ENCODE peak calls at places on chromosomes 12 and 14, in eight cellular contexts. W is stimulated activated CD4-positive, alpha-beta T cell treated with anti-CD3 and anti-CD28 coated beads, Interleukin-12 subunit alpha, Interleukin-12 subunit beta, amount 100 ng/mL, for 48 hours; S is HL-60; A is iris pigment epithelial cell; N is caudate nucleus; X is WERI-Rb-1; F is non-pigmented ciliary epithelial cell; R is activated CD8-positive, alpha-beta T cell treated with anti-CD3 and anti-CD28 coated beads, Interleukin-2, amount 10 ng/mL, durations not matched to agents 7 days and 5 days. O is an unnamed sample.

GRCh38 chr12:112116232-112117060 is 7.9 kb upstream of the NAA25 start:
- DNase-seq in R (peak), F (no peak), X (peak), S (peak), N (peak), W (no peak), A (peak), O (no peak)

GRCh38 chr12:121536929-121537813 is 43.7 kb downstream of the KDM2B start:
- DNase-seq in A (peak), N (peak), S (peak), W (peak), X (peak), R (peak), F (no peak), O (peak)

GRCh38 chr12:6114476-6114870 is 10.0 kb downstream of the VWF start:
- DNase-seq in F (no peak), W (no peak), X (no peak), N (no peak), R (no peak), S (no peak), A (no peak), O (no peak)

GRCh38 chr12:4174417-4174816 is 99.1 kb upstream of the CCND2 start:
- DNase-seq in F (no peak), N (no peak), X (no peak), A (no peak), S (peak), R (peak), W (no peak), O (no peak)

GRCh38 chr12:1920971-1921370 is 2.5 kb upstream of the CACNA2D4 start:
- DNase-seq in F (no peak), N (no peak), X (no peak), W (no peak), S (peak), R (peak), A (no peak), O (no peak)

GRCh38 chr14:103867523-103867953 is 20.2 kb upstream of the PPP1R13B start:
- DNase-seq in S (no peak), R (no peak), A (no peak), N (no peak), F (no peak), X (no peak), W (no peak), O (no peak)

GRCh38 chr12:54641554-54641953 is 6.6 kb downstream of the DCD start:
- DNase-seq in F (no peak), S (no peak), W (no peak), A (no peak), R (no peak), N (no peak), X (no peak), O (no peak)

GRCh38 chr12:1630827-1631591 is 2.0 kb downstream of the WNT5B start:
- DNase-seq in F (no peak), R (no peak), X (no peak), S (no peak), A (peak), W (no peak), N (no peak), O (no peak)

GRCh38 chr14:52553671-52554575 is 1.3 kb downstream of the GPR137C start:
- DNase-seq in A (peak), R (peak), F (peak), X (peak), S (peak), N (peak), W (peak), O (peak)

GRCh38 chr12:119673634-119674033 is 5.7 kb downstream of the PRKAB1 start:
- DNase-seq in A (no peak), X (no peak), S (no peak), N (no peak), R (peak), W (no peak), F (no peak), O (no peak)

GRCh38 chr12:75479963-75480461 is 543 bp upstream of the GLIPR1 start:
- DNase-seq in F (peak), A (peak), N (no peak), S (no peak), X (no peak), W (no peak), R (no peak), O (no peak)

GRCh38 chr14:68639518-68640292 is 153.2 kb downstream of the ZFP36L1 start:
- DNase-seq in A (no peak), F (no peak), S (no peak), W (no peak), X (no peak), R (no peak), N (no peak), O (no peak)

GRCh38 chr12:116456683-116457082 is 102.5 kb upstream of the MAP1LC3B2 start:
- DNase-seq in F (no peak), A (no peak), N (no peak), R (no peak), W (no peak), X (no peak), S (no peak), O (no peak)

GRCh38 chr12:124605869-124606774 is 38.7 kb upstream of the NCOR2 start:
- DNase-seq in A (no peak), N (no peak), F (no peak), S (no peak), W (no peak), X (no peak), R (no peak), O (no peak)

GRCh38 chr12:12439636-12440035 is 82.8 kb downstream of the BORCS5 start:
- DNase-seq in F (no peak), W (peak), S (peak), N (no peak), X (no peak), R (peak), A (peak), O (no peak)

GRCh38 chr14:41605550-41606248 is 977 bp upstream of the LRFN5 start:
- DNase-seq in X (no peak), N (no peak), S (no peak), A (peak), W (no peak), F (no peak), R (no peak), O (no peak)

GRCh38 chr14:22465201-22465835 is 123.7 kb downstream of the DAD1 start:
- DNase-seq in S (no peak), W (no peak), R (no peak), N (no peak), F (no peak), A (peak), X (no peak), O (no peak)

GRCh38 chr14:91348861-91349465 is 68.7 kb downstream of the CCDC88C start:
- DNase-seq in R (no peak), A (no peak), F (no peak), N (no peak), S (no peak), X (no peak), W (no peak), O (no peak)

GRCh38 chr14:102928412-102929348 is 6.2 kb downstream of the AMN start:
- DNase-seq in A (peak), R (peak), W (peak), N (no peak), X (peak), F (no peak), S (peak), O (peak)

GRCh38 chr12:104668274-104668718 is 211.5 kb downstream of the CHST11 start:
- DNase-seq in A (peak), N (no peak), X (peak), F (peak), S (no peak), R (no peak), W (no peak), O (no peak)

GRCh38 chr14:92692822-92693226 is 55.6 kb downstream of the LGMN start:
- DNase-seq in S (peak), F (no peak), R (no peak), A (peak), X (no peak), W (no peak), N (no peak), O (no peak)

GRCh38 chr12:129675947-129676346 is 227.9 kb downstream of the TMEM132D start:
- DNase-seq in A (no peak), S (no peak), N (no peak), X (no peak), R (no peak), W (no peak), F (no peak), O (no peak)

GRCh38 chr12:57278465-57279453 is 27.8 kb upstream of the STAC3 start:
- DNase-seq in S (no peak), A (peak), R (no peak), N (no peak), W (no peak), X (no peak), F (no peak), O (no peak)

GRCh38 chr12:10557329-10557728 is 51.6 kb downstream of the EIF2S3B start:
- DNase-seq in A (no peak), X (no peak), F (no peak), W (no peak), N (no peak), R (peak), S (no peak), O (no peak)

GRCh38 chr12:56333197-56333678 is 562 bp downstream of the PAN2 start:
- DNase-seq in F (no peak), A (no peak), N (no peak), W (no peak), X (peak), S (no peak), R (no peak), O (no peak)

GRCh38 chr14:68975667-68976066 is 3.4 kb downstream of the ACTN1 start:
- DNase-seq in W (no peak), N (no peak), X (no peak), A (peak), S (no peak), F (no peak), R (no peak), O (no peak)

GRCh38 chr12:85575115-85576096 is 260.8 kb downstream of the RASSF9 start:
- DNase-seq in X (peak), S (peak), F (peak), W (no peak), A (peak), R (peak), N (no peak), O (peak)

GRCh38 chr14:45247427-45247826 is 5.6 kb downstream of the MIS18BP1 start:
- DNase-seq in R (no peak), X (no peak), A (no peak), N (no peak), S (no peak), W (no peak), F (no peak), O (no peak)

GRCh38 chr14:84894254-84894653 is 635.7 kb upstream of the FLRT2 start:
- DNase-seq in N (no peak), X (no peak), A (no peak), F (no peak), W (no peak), R (no peak), S (no peak), O (no peak)

GRCh38 chr14:35385042-35385839 is 19.3 kb downstream of the NFKBIA start:
- DNase-seq in F (no peak), X (peak), A (peak), W (no peak), S (no peak), N (peak), R (no peak), O (no peak)

GRCh38 chr14:103436533-103436932 is 51.3 kb downstream of the MARK3 start:
- DNase-seq in F (no peak), W (no peak), X (no peak), N (no peak), S (no peak), A (peak), R (no peak), O (no peak)